ENCODE peak calls at places on chromosomes 1 and 21, in six cellular contexts. One of them, this sample, is unnamed.
A peak's percentile ranks its signal among the peaks of the same experiment; 100 is the strongest.

GRCh38 chr1:67908260-67908936 is 75.1 kb upstream of the GNG12 start:
- DNase-seq in left ventricle myocardium inferior: no peak
- DNase-seq in osteoblast: no peak
- DNase-seq in HCT116: no peak
- DNase-seq in A549: peak; percentile 29
- DNase-seq in heart left ventricle: no peak
- DNase-seq in this sample: no peak

GRCh38 chr1:166914111-166914510 is 38.0 kb upstream of the TADA1 start:
- DNase-seq in A549: no peak
- DNase-seq in osteoblast: no peak
- DNase-seq in HCT116: no peak
- DNase-seq in heart left ventricle: no peak
- DNase-seq in left ventricle myocardium inferior: no peak
- DNase-seq in this sample: no peak

GRCh38 chr1:240295811-240296210 is 204.1 kb downstream of the FMN2 start:
- DNase-seq in heart left ventricle: no peak
- DNase-seq in osteoblast: peak; percentile 35
- DNase-seq in A549: no peak
- DNase-seq in left ventricle myocardium inferior: no peak
- DNase-seq in HCT116: no peak
- DNase-seq in this sample: no peak

GRCh38 chr1:153805042-153805745 is 30.0 kb downstream of the SLC27A3 start:
- DNase-seq in osteoblast: peak; percentile 97
- DNase-seq in HCT116: peak; percentile 78
- DNase-seq in heart left ventricle: peak; percentile 78
- DNase-seq in left ventricle myocardium inferior: no peak
- DNase-seq in A549: peak; percentile 62
- DNase-seq in this sample: peak; percentile 64

GRCh38 chr1:233647083-233647482 is 33.2 kb downstream of the KCNK1 start:
- DNase-seq in heart left ventricle: no peak
- DNase-seq in A549: no peak
- DNase-seq in osteoblast: no peak
- DNase-seq in left ventricle myocardium inferior: no peak
- DNase-seq in HCT116: no peak
- DNase-seq in this sample: no peak

GRCh38 chr1:115496904-115497527 is 144.8 kb upstream of the VANGL1 start:
- DNase-seq in osteoblast: peak; percentile 65
- DNase-seq in heart left ventricle: no peak
- DNase-seq in A549: peak; percentile 51
- DNase-seq in HCT116: no peak
- DNase-seq in left ventricle myocardium inferior: no peak
- DNase-seq in this sample: no peak

GRCh38 chr1:240768979-240769378 is 157.0 kb upstream of the GREM2 start:
- DNase-seq in osteoblast: no peak
- DNase-seq in A549: no peak
- DNase-seq in left ventricle myocardium inferior: no peak
- DNase-seq in HCT116: no peak
- DNase-seq in heart left ventricle: no peak
- DNase-seq in this sample: no peak

GRCh38 chr1:235838021-235838420 is 28.7 kb downstream of the LYST start:
- DNase-seq in heart left ventricle: no peak
- DNase-seq in HCT116: no peak
- DNase-seq in osteoblast: no peak
- DNase-seq in A549: no peak
- DNase-seq in left ventricle myocardium inferior: no peak
- DNase-seq in this sample: no peak

GRCh38 chr1:162844153-162844552 is 16.8 kb downstream of the CCDC190 start:
- DNase-seq in left ventricle myocardium inferior: no peak
- DNase-seq in A549: no peak
- DNase-seq in osteoblast: no peak
- DNase-seq in HCT116: no peak
- DNase-seq in heart left ventricle: no peak
- DNase-seq in this sample: no peak

GRCh38 chr21:45392206-45392971 is 12.6 kb upstream of the COL18A1 start:
- DNase-seq in heart left ventricle: peak; percentile 11
- DNase-seq in A549: no peak
- DNase-seq in HCT116: no peak
- DNase-seq in osteoblast: no peak
- DNase-seq in left ventricle myocardium inferior: no peak
- DNase-seq in this sample: no peak

GRCh38 chr1:70633004-70633403 is 221.9 kb downstream of the CTH start:
- DNase-seq in left ventricle myocardium inferior: peak; percentile 12
- DNase-seq in heart left ventricle: no peak
- DNase-seq in HCT116: no peak
- DNase-seq in osteoblast: no peak
- DNase-seq in A549: no peak
- DNase-seq in this sample: no peak

GRCh38 chr21:27693376-27693775 is 726.5 kb upstream of the ADAMTS5 start:
- DNase-seq in HCT116: no peak
- DNase-seq in osteoblast: peak; percentile 85
- DNase-seq in left ventricle myocardium inferior: no peak
- DNase-seq in heart left ventricle: no peak
- DNase-seq in A549: no peak
- DNase-seq in this sample: no peak

GRCh38 chr1:10693497-10694273 is 102.8 kb downstream of the CASZ1 start:
- DNase-seq in left ventricle myocardium inferior: no peak
- DNase-seq in HCT116: no peak
- DNase-seq in A549: no peak
- DNase-seq in osteoblast: peak; percentile 96
- DNase-seq in heart left ventricle: no peak
- DNase-seq in this sample: no peak

GRCh38 chr1:8825985-8826481 is 8.6 kb upstream of the RERE start:
- DNase-seq in A549: no peak
- DNase-seq in osteoblast: peak; percentile 89
- DNase-seq in HCT116: no peak
- DNase-seq in left ventricle myocardium inferior: peak; percentile 25
- DNase-seq in heart left ventricle: peak; percentile 39
- DNase-seq in this sample: peak; percentile 62

GRCh38 chr1:145991799-145992412 is 4.5 kb downstream of the TXNIP start:
- DNase-seq in heart left ventricle: no peak
- DNase-seq in osteoblast: no peak
- DNase-seq in left ventricle myocardium inferior: no peak
- DNase-seq in A549: no peak
- DNase-seq in HCT116: no peak
- DNase-seq in this sample: no peak

GRCh38 chr1:209220048-209220524 is 363.4 kb upstream of the CAMK1G start:
- DNase-seq in left ventricle myocardium inferior: no peak
- DNase-seq in A549: no peak
- DNase-seq in heart left ventricle: no peak
- DNase-seq in osteoblast: peak; percentile 87
- DNase-seq in HCT116: no peak
- DNase-seq in this sample: no peak

GRCh38 chr1:156999596-157000320 is 45.8 kb downstream of the ARHGEF11 start:
- DNase-seq in heart left ventricle: no peak
- DNase-seq in osteoblast: no peak
- DNase-seq in HCT116: no peak
- DNase-seq in A549: no peak
- DNase-seq in left ventricle myocardium inferior: no peak
- DNase-seq in this sample: no peak

GRCh38 chr1:34188418-34188817 is 11.7 kb downstream of the C1orf94 start:
- DNase-seq in osteoblast: no peak
- DNase-seq in left ventricle myocardium inferior: no peak
- DNase-seq in heart left ventricle: no peak
- DNase-seq in HCT116: no peak
- DNase-seq in A549: no peak
- DNase-seq in this sample: no peak

GRCh38 chr1:201476670-201477344 is 7.8 kb upstream of the PHLDA3 start:
- DNase-seq in HCT116: no peak
- DNase-seq in left ventricle myocardium inferior: no peak
- DNase-seq in heart left ventricle: no peak
- DNase-seq in A549: no peak
- DNase-seq in osteoblast: peak; percentile 84
- DNase-seq in this sample: no peak

GRCh38 chr1:230157409-230158390 is 90.7 kb downstream of the GALNT2 start:
- DNase-seq in osteoblast: no peak
- DNase-seq in A549: no peak
- DNase-seq in left ventricle myocardium inferior: no peak
- DNase-seq in heart left ventricle: no peak
- DNase-seq in HCT116: no peak
- DNase-seq in this sample: no peak

GRCh38 chr1:230158422-230159291 is 91.6 kb downstream of the GALNT2 start:
- DNase-seq in HCT116: no peak
- DNase-seq in A549: no peak
- DNase-seq in heart left ventricle: no peak
- DNase-seq in left ventricle myocardium inferior: no peak
- DNase-seq in osteoblast: no peak
- DNase-seq in this sample: no peak

GRCh38 chr1:230155021-230155420 is 88.0 kb downstream of the GALNT2 start:
- DNase-seq in A549: no peak
- DNase-seq in left ventricle myocardium inferior: no peak
- DNase-seq in heart left ventricle: no peak
- DNase-seq in osteoblast: no peak
- DNase-seq in HCT116: no peak
- DNase-seq in this sample: no peak

GRCh38 chr1:230156068-230156467 is 89.0 kb downstream of the GALNT2 start:
- DNase-seq in A549: no peak
- DNase-seq in osteoblast: no peak
- DNase-seq in HCT116: no peak
- DNase-seq in left ventricle myocardium inferior: no peak
- DNase-seq in heart left ventricle: no peak
- DNase-seq in this sample: no peak

DNA sequence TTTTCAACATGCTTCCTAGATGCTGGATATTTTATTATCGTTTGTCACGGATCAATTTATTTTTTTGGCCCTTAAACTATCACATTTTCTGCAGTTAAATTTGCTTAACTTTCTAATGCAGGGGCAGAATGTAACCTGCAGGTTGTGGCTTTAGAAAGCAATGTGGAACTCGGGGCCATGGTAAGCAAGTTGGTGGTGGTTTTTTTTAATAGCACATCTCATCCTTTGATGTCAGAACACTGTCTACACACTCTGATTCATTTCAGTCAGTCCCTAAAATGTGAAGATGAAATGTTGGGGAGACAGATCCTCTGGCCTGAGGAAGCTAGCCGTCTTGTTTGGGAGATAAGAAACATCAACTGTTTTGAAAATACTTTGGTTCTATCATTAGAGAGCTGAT is 89.5 kb downstream of the GALNT2 start:
- DNase-seq in left ventricle myocardium inferior: no peak
- DNase-seq in HCT116: no peak
- DNase-seq in A549: no peak
- DNase-seq in heart left ventricle: no peak
- DNase-seq in osteoblast: no peak
- DNase-seq in this sample: no peak
- H3K4me1 ChIP-seq in left ventricle myocardium inferior: peaks cover 78% of the 10 kb centered on the region
- H3K4me1 ChIP-seq in HCT116: no peaks in the 10 kb centered on the region
- H3K4me1 ChIP-seq in A549: peaks cover 30% of the 10 kb centered on the region
- H3K4me1 ChIP-seq in heart left ventricle: peaks cover 67% of the 10 kb centered on the region
- H3K4me1 ChIP-seq in osteoblast: peaks cover 10% of the 10 kb centered on the region
- H3K4me1 ChIP-seq in this sample: no peaks in the 10 kb centered on the region

GRCh38 chr1:21244154-21244553 is 46.1 kb downstream of the ECE1 start:
- DNase-seq in left ventricle myocardium inferior: no peak
- DNase-seq in heart left ventricle: no peak
- DNase-seq in osteoblast: no peak
- DNase-seq in A549: no peak
- DNase-seq in HCT116: no peak
- DNase-seq in this sample: no peak

GRCh38 chr1:21242846-21243245 is 47.4 kb downstream of the ECE1 start:
- DNase-seq in A549: no peak
- DNase-seq in left ventricle myocardium inferior: no peak
- DNase-seq in osteoblast: no peak
- DNase-seq in heart left ventricle: no peak
- DNase-seq in HCT116: no peak
- DNase-seq in this sample: no peak

GRCh38 chr1:21245688-21246229 is 44.5 kb downstream of the ECE1 start:
- DNase-seq in heart left ventricle: no peak
- DNase-seq in HCT116: no peak
- DNase-seq in A549: no peak
- DNase-seq in osteoblast: no peak
- DNase-seq in left ventricle myocardium inferior: no peak
- DNase-seq in this sample: no peak

GRCh38 chr1:21246905-21247642 is 43.2 kb downstream of the ECE1 start:
- DNase-seq in left ventricle myocardium inferior: no peak
- DNase-seq in heart left ventricle: no peak
- DNase-seq in A549: no peak
- DNase-seq in HCT116: no peak
- DNase-seq in osteoblast: peak; percentile 6
- DNase-seq in this sample: no peak

GRCh38 chr1:21244986-21245687 is 45.1 kb downstream of the ECE1 start:
- DNase-seq in heart left ventricle: no peak
- DNase-seq in HCT116: no peak
- DNase-seq in A549: no peak
- DNase-seq in osteoblast: peak; percentile 38
- DNase-seq in left ventricle myocardium inferior: no peak
- DNase-seq in this sample: no peak
- TF ChIP-seq CTCF in heart left ventricle: peak; percentile 34
- TF ChIP-seq CTCF in HCT116: peak; percentile 78
- TF ChIP-seq CTCF in A549: peak; percentile 30
- TF ChIP-seq CTCF in osteoblast: peak; percentile 35
- TF ChIP-seq CTCF in left ventricle myocardium inferior: peak; percentile 29
- TF ChIP-seq CTCF in this sample: no peak

DNA sequence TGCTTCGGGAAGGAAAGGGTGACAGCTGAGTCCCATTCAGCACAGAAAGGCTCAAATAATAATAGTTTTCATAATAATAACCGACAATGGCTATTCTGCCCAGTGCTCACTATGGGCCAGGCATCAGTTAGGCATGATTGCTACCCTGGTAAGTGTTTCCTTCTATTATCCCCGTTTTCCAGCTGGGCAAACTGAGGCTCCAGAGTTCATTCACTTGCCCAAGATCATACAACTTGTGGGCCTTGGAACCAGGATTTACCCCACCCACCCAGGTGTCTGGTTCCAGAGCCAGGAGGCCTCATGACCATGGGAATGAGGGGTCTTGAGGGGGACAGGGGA is 492 bp downstream of the PLOD1 start:
- DNase-seq in A549: no peak
- DNase-seq in left ventricle myocardium inferior: no peak
- DNase-seq in heart left ventricle: no peak
- DNase-seq in HCT116: no peak
- DNase-seq in osteoblast: no peak
- DNase-seq in this sample: no peak
- H3K4me1 ChIP-seq in A549: peaks cover 21% of the 10 kb centered on the region
- H3K4me1 ChIP-seq in left ventricle myocardium inferior: peaks cover 81% of the 10 kb centered on the region
- H3K4me1 ChIP-seq in heart left ventricle: peaks cover 71% of the 10 kb centered on the region
- H3K4me1 ChIP-seq in HCT116: peaks cover 72% of the 10 kb centered on the region
- H3K4me1 ChIP-seq in osteoblast: peaks cover 17% of the 10 kb centered on the region
- H3K4me1 ChIP-seq in this sample: peaks cover 47% of the 10 kb centered on the region

GRCh38 chr21:39803393-39803792 is 58.4 kb downstream of the IGSF5 start:
- DNase-seq in heart left ventricle: no peak
- DNase-seq in osteoblast: no peak
- DNase-seq in HCT116: no peak
- DNase-seq in left ventricle myocardium inferior: no peak
- DNase-seq in A549: no peak
- DNase-seq in this sample: no peak

GRCh38 chr21:39804264-39804663 is 59.3 kb downstream of the IGSF5 start:
- DNase-seq in HCT116: no peak
- DNase-seq in left ventricle myocardium inferior: no peak
- DNase-seq in heart left ventricle: no peak
- DNase-seq in osteoblast: no peak
- DNase-seq in A549: no peak
- DNase-seq in this sample: no peak

GRCh38 chr21:39807738-39808137 is 59.5 kb upstream of the PCP4 start:
- DNase-seq in A549: no peak
- DNase-seq in left ventricle myocardium inferior: no peak
- DNase-seq in osteoblast: no peak
- DNase-seq in heart left ventricle: no peak
- DNase-seq in HCT116: no peak
- DNase-seq in this sample: no peak

GRCh38 chr21:39802226-39802625 is 57.2 kb downstream of the IGSF5 start:
- DNase-seq in osteoblast: no peak
- DNase-seq in left ventricle myocardium inferior: no peak
- DNase-seq in heart left ventricle: no peak
- DNase-seq in HCT116: no peak
- DNase-seq in A549: no peak
- DNase-seq in this sample: no peak

GRCh38 chr21:39805983-39806382 is 61.0 kb downstream of the IGSF5 start:
- DNase-seq in A549: no peak
- DNase-seq in heart left ventricle: no peak
- DNase-seq in HCT116: no peak
- DNase-seq in osteoblast: no peak
- DNase-seq in left ventricle myocardium inferior: no peak
- DNase-seq in this sample: no peak
- TF ChIP-seq CTCF in A549: no peak
- TF ChIP-seq CTCF in heart left ventricle: no peak
- TF ChIP-seq CTCF in HCT116: no peak
- TF ChIP-seq CTCF in osteoblast: no peak
- TF ChIP-seq CTCF in left ventricle myocardium inferior: no peak
- TF ChIP-seq CTCF in this sample: no peak